ENCODE peak calls at places on chromosomes 16 and 17, in nine cellular contexts. A is vagina, Q is uterus, D is GM12878, L is H1, G is gastrocnemius medialis, M is spleen, C is right lobe of liver, U is ovary. B is an unnamed sample. For H3K9me3, the result is how much of the 10 kb centered on the place peaks cover.

GRCh38 chr16:31186930-31187807 is 7.2 kb downstream of the FUS start:
- DNase-seq in A (no peak), Q (no peak), D (no peak), L (no peak), G (no peak), M (peak), C (no peak), U (no peak), B (no peak)

GRCh38 chr17:47736501-47737211 is 3.6 kb downstream of the TBX21 start:
- DNase-seq in A (no peak), Q (no peak), D (no peak), L (no peak), G (no peak), M (peak), C (no peak), U (peak), B (no peak)

GRCh38 chr16:19073344-19073743 is 5.9 kb downstream of the COQ7 start:
- DNase-seq in A (no peak), Q (no peak), D (no peak), L (no peak), G (no peak), M (no peak), C (no peak), U (no peak), B (no peak)

GRCh38 chr16:88784074-88784855 is 755 bp downstream of the PIEZO1 start:
- DNase-seq in A (no peak), Q (peak), D (no peak), L (no peak), G (no peak), M (peak), C (no peak), U (peak), B (peak)

GRCh38 chr17:45382982-45383381 is 49.7 kb downstream of the ARHGAP27 start:
- DNase-seq in A (no peak), Q (no peak), D (no peak), L (no peak), G (no peak), M (no peak), C (no peak), U (no peak), B (no peak)

GRCh38 chr17:27751166-27751565 is 49.2 kb downstream of the NOS2 start:
- DNase-seq in A (peak), Q (no peak), D (no peak), L (no peak), G (no peak), M (no peak), C (no peak), U (peak), B (no peak)

GRCh38 chr16:66746048-66746447 is 5.4 kb downstream of the DYNC1LI2 start:
- DNase-seq in A (no peak), Q (no peak), D (no peak), L (no peak), G (no peak), M (no peak), C (no peak), U (no peak), B (no peak)

GRCh38 chr17:34613064-34614019 is 34.0 kb downstream of the TMEM132E start:
- DNase-seq in A (no peak), Q (peak), D (no peak), L (no peak), G (no peak), M (no peak), C (no peak), U (peak), B (no peak)

GRCh38 chr17:54992797-54993639 is 24.5 kb downstream of the STXBP4 start:
- DNase-seq in A (no peak), Q (no peak), D (no peak), L (no peak), G (no peak), M (no peak), C (no peak), U (no peak), B (no peak)

GRCh38 chr16:19785512-19786130 is 67.5 kb downstream of the IQCK start:
- DNase-seq in A (no peak), Q (no peak), D (no peak), L (no peak), G (no peak), M (no peak), C (no peak), U (no peak), B (no peak)

GRCh38 chr17:11622468-11622867 is 24.2 kb downstream of the DNAH9 start:
- DNase-seq in A (no peak), Q (no peak), D (no peak), L (no peak), G (no peak), M (no peak), C (no peak), U (no peak), B (no peak)

GRCh38 chr17:82092628-82092994 is 5.4 kb downstream of the FASN start:
- DNase-seq in A (no peak), Q (no peak), D (no peak), L (no peak), G (no peak), M (peak), C (peak), U (peak), B (no peak)

GRCh38 chr17:82091264-82092066 is 6.6 kb downstream of the FASN start:
- DNase-seq in A (no peak), Q (no peak), D (no peak), L (no peak), G (no peak), M (no peak), C (peak), U (no peak), B (no peak)

GRCh38 chr17:82094931-82095776 is 2.9 kb downstream of the FASN start:
- DNase-seq in A (no peak), Q (no peak), D (no peak), L (no peak), G (no peak), M (no peak), C (peak), U (peak), B (peak)

GRCh38 chr17:82092094-82092586 is 5.9 kb downstream of the FASN start:
- DNase-seq in A (no peak), Q (no peak), D (no peak), L (no peak), G (no peak), M (peak), C (peak), U (no peak), B (no peak)

GRCh38 chr17:82092995-82093751 is 4.9 kb downstream of the FASN start:
- DNase-seq in A (no peak), Q (no peak), D (no peak), L (no peak), G (no peak), M (peak), C (peak), U (no peak), B (peak)
- TF ChIP-seq POLR2A in A (no peak), Q (no peak), D (peak), L (no peak), G (no peak), M (no peak), C (no peak), U (no peak), B (no peak)

DNA sequence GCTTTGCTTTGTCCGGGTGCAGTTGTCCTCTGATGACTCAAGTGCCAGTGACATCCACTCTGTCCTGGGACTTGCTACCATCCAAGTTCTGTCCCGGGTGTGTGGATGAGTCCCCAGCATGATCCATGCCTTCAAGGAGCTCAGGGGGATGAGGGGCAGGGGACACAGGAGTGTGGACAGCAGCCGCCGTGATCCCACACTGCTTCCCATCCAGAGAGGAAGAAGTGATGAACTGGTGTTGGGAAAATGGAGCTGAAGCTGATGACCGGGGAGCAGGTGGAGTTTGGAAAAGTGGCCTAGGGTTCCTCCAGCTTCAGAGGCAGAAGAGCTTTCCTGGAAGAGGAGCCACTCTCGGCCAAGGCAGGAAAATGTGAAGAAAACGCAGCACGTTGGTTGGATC is 249.6 kb upstream of the TNRC6C start:
- DNase-seq in A (peak), Q (no peak), D (no peak), L (no peak), G (no peak), M (no peak), C (no peak), U (no peak), B (no peak)
- H3K9me3 ChIP-seq in A (under half), Q (under half), D (under half), L (under half), G (under half), M (under half), C (under half), U (under half), B (under half)

DNA sequence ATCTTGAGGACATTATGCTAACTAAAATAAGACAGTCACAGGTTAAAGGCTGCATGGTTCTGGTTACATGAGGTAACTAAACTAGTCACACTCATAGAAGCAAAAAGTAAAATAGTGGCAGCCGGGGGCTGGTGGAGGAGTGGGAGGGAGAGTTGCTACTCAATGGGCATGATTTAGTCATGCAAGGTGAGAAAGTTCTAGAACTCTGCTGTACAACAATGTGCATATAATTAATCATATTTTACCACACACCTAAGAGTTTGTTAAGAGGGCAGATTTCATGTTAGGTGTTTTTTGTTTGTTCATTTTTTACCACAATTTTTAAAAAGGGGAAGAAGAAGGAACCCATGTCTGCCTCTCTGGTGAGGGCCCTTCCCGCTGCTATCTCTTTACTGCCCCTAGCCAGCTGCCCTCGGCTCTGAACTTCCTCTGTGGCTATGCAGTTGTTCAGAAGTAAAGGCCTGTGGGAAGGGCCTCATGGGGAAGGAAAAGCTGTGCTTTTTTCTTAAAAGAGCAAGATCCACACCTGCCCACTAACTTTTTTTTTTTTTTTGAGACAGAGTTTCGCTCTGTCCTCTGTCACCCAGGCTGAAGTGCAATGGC is 11.2 kb downstream of the CD300LB start:
- DNase-seq in A (no peak), Q (no peak), D (no peak), L (no peak), G (peak), M (no peak), C (no peak), U (no peak), B (no peak)
- TF ChIP-seq CTCF in A (no peak), Q (no peak), D (no peak), L (no peak), G (no peak), M (no peak), C (no peak), U (no peak), B (no peak)

DNA sequence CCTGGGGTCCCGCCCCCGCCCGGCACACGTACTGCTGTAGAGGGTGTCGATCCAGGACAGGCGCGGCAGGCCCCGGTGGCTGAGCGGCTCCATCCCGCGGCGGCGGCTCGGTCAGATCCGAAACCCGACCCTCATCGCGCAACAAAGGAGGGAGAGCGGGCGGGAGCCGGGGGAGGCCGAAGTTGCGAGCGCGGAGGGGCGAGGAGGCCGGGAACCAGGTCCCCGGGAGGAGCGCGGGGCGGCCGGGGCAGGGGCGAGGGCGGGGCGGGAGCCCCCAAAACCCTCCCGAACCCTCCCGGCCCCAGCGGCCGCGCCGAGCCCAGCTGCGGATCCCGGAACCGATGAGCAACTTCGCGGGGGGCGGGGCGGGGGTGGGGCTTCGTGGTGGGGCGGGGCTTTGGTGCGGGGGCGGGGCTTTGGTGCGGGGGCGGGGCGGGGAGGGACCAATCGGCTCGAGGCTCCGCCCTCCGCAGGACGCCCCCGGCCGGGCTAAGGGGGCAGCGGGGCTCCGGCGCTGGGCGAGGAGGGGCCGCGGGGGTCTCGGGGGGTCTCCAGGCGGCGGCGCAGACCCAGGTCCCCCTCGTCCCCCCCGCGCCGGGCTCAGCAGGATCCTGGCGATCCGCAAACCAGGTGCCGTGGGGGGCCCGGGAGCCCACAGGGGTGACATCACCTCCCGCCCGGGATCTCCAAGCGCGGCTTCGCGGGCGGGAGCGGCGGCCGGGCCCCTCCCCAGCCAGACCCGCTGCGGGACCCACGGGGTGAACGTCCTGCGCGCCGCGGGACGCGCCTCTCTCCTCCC is at the start of gene ABR:
- DNase-seq in A (no peak), Q (peak), D (no peak), L (no peak), G (no peak), M (peak), C (peak), U (peak), B (peak)
- TF ChIP-seq POLR2A in A (peak), Q (no peak), D (peak), L (no peak), G (peak), M (no peak), C (no peak), U (peak), B (no peak)

GRCh38 chr17:22464041-22464440 is 771.7 kb downstream of the KCNJ18 start:
- DNase-seq in A (no peak), Q (no peak), D (no peak), L (no peak), G (no peak), M (no peak), C (no peak), U (no peak), B (no peak)

GRCh38 chr17:22461460-22462145 is 769.3 kb downstream of the KCNJ18 start:
- DNase-seq in A (no peak), Q (no peak), D (no peak), L (no peak), G (no peak), M (no peak), C (no peak), U (no peak), B (no peak)

GRCh38 chr17:22463110-22463850 is 771.0 kb downstream of the KCNJ18 start:
- DNase-seq in A (no peak), Q (no peak), D (no peak), L (no peak), G (no peak), M (no peak), C (no peak), U (no peak), B (no peak)

GRCh38 chr17:22460461-22461063 is 768.2 kb downstream of the KCNJ18 start:
- DNase-seq in A (peak), Q (no peak), D (no peak), L (no peak), G (no peak), M (no peak), C (no peak), U (no peak), B (no peak)

DNA sequence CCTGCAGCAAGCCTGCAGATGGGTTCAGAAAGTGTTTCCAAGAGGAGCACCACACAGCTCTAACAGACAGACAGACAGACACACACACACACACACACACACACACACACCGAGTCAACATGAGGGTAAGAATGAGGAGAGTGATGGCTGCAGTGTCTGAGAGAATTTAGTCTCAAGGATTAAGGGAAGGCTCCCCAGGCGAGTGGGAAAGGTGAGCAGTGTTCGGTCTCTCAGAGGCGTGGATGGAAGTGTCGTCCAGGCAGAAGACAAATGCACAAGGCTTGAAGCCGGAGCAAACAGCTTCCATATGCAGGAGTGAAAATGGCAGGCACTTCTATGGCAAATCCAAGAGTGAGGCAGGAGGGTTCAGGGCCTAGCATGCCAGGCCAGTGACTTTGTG is 770.1 kb downstream of the KCNJ18 start:
- DNase-seq in A (no peak), Q (no peak), D (no peak), L (no peak), G (no peak), M (no peak), C (no peak), U (no peak), B (no peak)
- H3K9me3 ChIP-seq in A (under half), Q (under half), D (under half), L (half or more), G (under half), M (under half), C (under half), U (under half), B (under half)

GRCh38 chr17:32487460-32488176 is 825 bp downstream of the CDK5R1 start:
- DNase-seq in A (no peak), Q (no peak), D (no peak), L (no peak), G (no peak), M (peak), C (no peak), U (peak), B (no peak)
- TF ChIP-seq CTCF in A (no peak), Q (no peak), D (no peak), L (no peak), G (no peak), M (no peak), C (no peak), U (no peak), B (no peak)